ENCODE peak calls at places on chromosomes 6 and 20, in six cellular contexts. R, J, B, H, G and X are unnamed samples.

GRCh38 chr20:63114693-63115069 is 101.2 kb downstream of the YTHDF1 start:
- DNase-seq in B (no peak), H (no peak), J (no peak), R (no peak), G (no peak), X (no peak)

GRCh38 chr6:10441004-10441654 is 26.3 kb upstream of the TFAP2A start:
- DNase-seq in H (no peak), G (no peak), B (no peak), J (no peak), R (no peak), X (no peak)

GRCh38 chr6:130778946-130779657 is 48.1 kb upstream of the SMLR1 start:
- DNase-seq in B (no peak), G (no peak), J (no peak), H (no peak), R (no peak), X (no peak)

GRCh38 chr6:133590196-133590595 is 298.7 kb upstream of the TCF21 start:
- DNase-seq in R (no peak), G (peak; percentile 26), J (no peak), H (no peak), B (no peak), X (no peak)

GRCh38 chr6:105601541-105602174 is 198.8 kb upstream of the PREP start:
- DNase-seq in R (no peak), G (no peak), B (no peak), J (no peak), H (no peak), X (no peak)

GRCh38 chr6:43687437-43688347 is at the start of gene MRPS18A:
- DNase-seq in H (peak; percentile 89), B (peak; percentile 65), G (peak; percentile 41), J (peak; percentile 71), R (peak; percentile 77), X (peak; percentile 88)

GRCh38 chr6:78967191-78967590 is 99.8 kb downstream of the IRAK1BP1 start:
- DNase-seq in B (no peak), H (no peak), R (no peak), G (no peak), J (no peak), X (no peak)

GRCh38 chr20:15708984-15709598 is 864.2 kb downstream of the KIF16B start:
- DNase-seq in B (no peak), G (no peak), J (no peak), R (peak; percentile 2), H (peak; percentile 82), X (peak; percentile 69)

GRCh38 chr20:20363449-20364015 is 4.4 kb upstream of the INSM1 start:
- DNase-seq in B (no peak), H (peak; percentile 58), R (no peak), G (no peak), J (no peak), X (no peak)

GRCh38 chr20:62487-62886 is 25.0 kb upstream of the DEFB125 start:
- DNase-seq in H (no peak), J (no peak), B (no peak), G (no peak), R (no peak), X (no peak)
- H3K9me3 ChIP-seq in H (peaks cover 73% of the 10 kb centered on the region), J (no peaks in the 10 kb centered on the region), B (peaks cover 2% of the 10 kb centered on the region), G (peaks cover 55% of the 10 kb centered on the region), R (peaks cover 6% of the 10 kb centered on the region), X (no peaks in the 10 kb centered on the region)

DNA sequence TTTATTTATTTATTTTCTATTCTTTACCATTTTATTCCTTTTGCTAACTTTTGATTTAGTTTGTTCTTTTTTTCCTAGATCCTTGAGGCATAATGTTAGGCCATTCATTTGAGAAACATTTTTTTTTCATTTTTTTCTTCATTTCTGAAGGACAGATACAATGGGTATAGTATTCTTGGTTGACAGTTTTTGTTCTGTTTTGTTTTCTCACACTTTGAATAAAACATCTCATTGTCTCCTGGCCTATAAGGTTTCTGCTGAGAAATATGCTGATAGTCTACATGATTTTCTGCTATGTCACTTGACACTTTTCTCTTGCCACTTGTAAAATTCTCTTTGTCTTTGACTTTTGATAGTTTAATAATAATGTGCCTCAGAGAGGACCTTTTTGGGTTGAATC is 294.6 kb upstream of the EPHA7 start:
- DNase-seq in H (no peak), G (no peak), J (no peak), R (no peak), B (no peak), X (no peak)
- H3K9me3 ChIP-seq in H (no peaks in the 10 kb centered on the region), G (peaks cover 9% of the 10 kb centered on the region), J (peaks cover 6% of the 10 kb centered on the region), R (peaks cover 8% of the 10 kb centered on the region), B (peaks cover 2% of the 10 kb centered on the region), X (no peaks in the 10 kb centered on the region)

GRCh38 chr6:137496392-137496767 is 2.2 kb upstream of the OLIG3 start:
- DNase-seq in J (no peak), B (no peak), G (peak; percentile 26), R (no peak), H (peak; percentile 68), X (no peak)
- H3K9me3 ChIP-seq in J (no peaks in the 10 kb centered on the region), B (no peaks in the 10 kb centered on the region), G (peaks cover 2% of the 10 kb centered on the region), R (no peaks in the 10 kb centered on the region), H (no peaks in the 10 kb centered on the region), X (no peaks in the 10 kb centered on the region)

GRCh38 chr6:364609-365540 is 26.7 kb upstream of the IRF4 start:
- DNase-seq in B (no peak), H (no peak), R (no peak), G (no peak), J (no peak), X (no peak)
- H3K9me3 ChIP-seq in B (no peaks in the 10 kb centered on the region), H (peaks cover 81% of the 10 kb centered on the region), R (no peaks in the 10 kb centered on the region), G (peaks cover 38% of the 10 kb centered on the region), J (no peaks in the 10 kb centered on the region), X (no peaks in the 10 kb centered on the region)

DNA sequence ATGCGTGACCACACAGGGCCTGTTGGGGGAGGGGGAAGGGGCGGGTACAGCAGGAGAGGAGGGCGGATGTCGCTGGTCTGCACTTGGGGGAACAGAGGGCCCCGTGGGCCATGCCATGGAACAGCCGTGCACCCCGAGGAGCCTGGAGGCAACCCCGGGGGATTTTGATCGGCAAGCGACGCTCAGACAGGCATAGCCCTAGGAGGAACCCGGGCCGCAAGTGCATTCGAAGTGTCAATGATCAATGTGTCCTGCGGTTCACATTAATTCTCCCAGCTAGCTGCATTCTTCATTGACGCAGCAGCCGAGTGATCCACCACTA is 772.8 kb upstream of the DEFB115 start:
- DNase-seq in B (no peak), R (no peak), G (no peak), J (no peak), H (no peak), X (no peak)
- H3K9me3 ChIP-seq in B (no peaks in the 10 kb centered on the region), R (no peaks in the 10 kb centered on the region), G (peaks cover 5% of the 10 kb centered on the region), J (no peaks in the 10 kb centered on the region), H (peaks cover 53% of the 10 kb centered on the region), X (no peaks in the 10 kb centered on the region)

DNA sequence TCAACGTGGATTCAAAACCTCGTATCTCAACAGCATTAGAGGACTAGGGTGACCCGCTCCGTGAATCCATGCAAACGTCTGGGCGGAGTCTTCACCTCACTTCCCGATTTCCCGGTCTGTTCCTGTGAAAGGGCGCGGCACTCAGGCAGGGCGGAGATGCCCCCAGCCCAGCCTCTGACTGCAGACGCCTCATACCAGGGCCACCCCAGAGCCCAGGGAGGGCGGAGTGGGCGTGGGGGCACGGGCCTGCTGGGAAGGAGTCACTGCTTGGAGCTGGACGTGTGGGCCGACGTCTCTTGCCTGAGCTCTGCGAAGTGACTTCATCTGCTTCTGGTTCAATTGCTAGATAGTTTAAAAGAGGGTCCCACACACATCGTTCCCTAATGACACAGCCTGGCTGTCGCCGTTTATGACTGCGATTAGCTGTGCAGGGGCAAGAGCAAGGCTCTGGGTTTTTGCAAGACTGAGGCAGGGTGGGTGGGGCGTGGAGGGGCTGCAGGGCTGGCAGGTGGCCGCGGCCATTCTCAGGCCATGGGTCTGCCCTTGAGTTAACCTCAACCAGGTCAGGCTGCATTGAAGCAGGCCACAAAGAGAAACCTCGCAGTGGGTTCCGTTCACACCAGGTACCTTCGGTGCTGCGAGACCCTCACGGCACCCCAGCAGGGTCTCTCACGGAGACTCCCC is 15.0 kb downstream of the SMOC2 start:
- DNase-seq in H (no peak), R (no peak), B (no peak), J (no peak), G (no peak), X (no peak)
- H3K9me3 ChIP-seq in H (no peaks in the 10 kb centered on the region), R (no peaks in the 10 kb centered on the region), B (no peaks in the 10 kb centered on the region), J (no peaks in the 10 kb centered on the region), G (no peaks in the 10 kb centered on the region), X (no peaks in the 10 kb centered on the region)

DNA sequence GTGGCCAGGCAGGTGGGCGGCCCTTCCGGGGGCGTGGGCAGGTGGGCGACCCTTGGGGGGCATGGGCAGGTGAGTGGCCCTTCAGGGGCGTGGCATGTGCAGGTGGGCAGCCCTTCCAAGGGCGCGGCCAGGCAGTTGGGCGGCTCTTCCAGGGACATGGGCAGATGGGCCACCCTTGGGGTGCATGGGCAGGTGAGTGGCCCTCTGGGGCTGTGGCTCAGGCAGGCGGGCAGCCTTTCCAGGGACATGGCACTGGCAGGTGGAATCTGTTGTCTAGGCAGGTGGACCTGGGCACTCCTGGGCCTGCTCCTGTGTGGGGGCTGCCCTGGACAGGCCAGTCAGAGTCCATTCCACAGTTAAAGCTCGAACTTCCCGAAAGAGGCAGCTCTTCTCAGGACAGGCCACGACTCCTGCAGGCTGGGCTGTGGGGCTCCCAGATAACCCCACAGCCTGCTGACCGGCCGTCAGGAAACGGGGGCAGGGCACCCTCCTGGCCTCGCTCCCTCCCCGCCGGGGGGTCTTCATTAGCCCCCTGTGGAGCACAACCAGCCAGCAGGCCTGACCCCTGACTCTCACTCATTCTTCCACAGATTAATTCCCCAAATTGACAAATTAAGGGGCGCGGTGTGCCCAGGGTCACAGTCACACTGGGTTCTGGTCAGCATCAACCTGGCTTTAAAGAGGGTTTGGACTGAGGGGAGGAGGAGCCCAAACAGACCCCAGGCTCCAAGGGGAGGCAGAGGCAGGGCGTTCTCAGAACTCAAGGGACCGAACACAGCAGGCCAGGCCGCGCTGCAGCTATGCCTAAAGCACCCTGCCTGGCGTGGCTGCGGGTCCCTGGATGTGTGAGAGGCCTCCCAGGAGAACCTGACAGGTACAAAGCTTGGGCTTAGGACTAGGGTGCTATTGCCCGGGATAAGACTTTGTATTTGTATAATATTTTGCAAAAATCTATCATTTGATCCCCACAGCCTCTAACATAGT is 130.0 kb downstream of the DLL1 start:
- DNase-seq in B (no peak), J (no peak), H (no peak), R (no peak), G (no peak), X (no peak)
- H3K9me3 ChIP-seq in B (no peaks in the 10 kb centered on the region), J (no peaks in the 10 kb centered on the region), H (no peaks in the 10 kb centered on the region), R (no peaks in the 10 kb centered on the region), G (no peaks in the 10 kb centered on the region), X (no peaks in the 10 kb centered on the region)

GRCh38 chr6:168554898-168555617 is 114.1 kb downstream of the SMOC2 start:
- DNase-seq in G (no peak), H (no peak), B (no peak), R (no peak), J (no peak), X (no peak)
- H3K9me3 ChIP-seq in G (peaks cover 3% of the 10 kb centered on the region), H (no peaks in the 10 kb centered on the region), B (no peaks in the 10 kb centered on the region), R (no peaks in the 10 kb centered on the region), J (no peaks in the 10 kb centered on the region), X (no peaks in the 10 kb centered on the region)

DNA sequence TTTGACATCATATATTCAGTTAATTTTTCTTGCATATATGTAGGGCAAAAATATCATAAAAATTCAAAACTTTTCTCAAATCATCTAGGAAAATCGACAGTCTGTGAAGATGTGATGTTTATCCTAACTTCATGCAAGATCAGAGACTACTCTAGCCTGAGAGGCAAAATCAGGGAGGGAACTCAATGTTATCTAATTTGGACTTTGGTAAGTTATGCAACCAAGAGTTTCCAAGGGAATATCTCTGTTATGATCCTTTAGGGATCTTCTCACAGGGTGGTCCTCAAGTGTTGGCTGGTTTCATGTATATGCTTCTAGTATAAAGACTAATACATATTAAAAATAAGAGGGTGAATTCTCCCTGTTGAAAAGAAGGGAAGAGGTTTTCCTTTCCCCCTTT is 723.9 kb downstream of the KHDRBS2 start:
- DNase-seq in G (no peak), H (no peak), B (no peak), J (no peak), R (no peak), X (no peak)
- H3K9me3 ChIP-seq in G (peaks cover 1% of the 10 kb centered on the region), H (no peaks in the 10 kb centered on the region), B (peaks cover 6% of the 10 kb centered on the region), J (no peaks in the 10 kb centered on the region), R (no peaks in the 10 kb centered on the region), X (no peaks in the 10 kb centered on the region)